ENCODE peak calls at places on chromosomes 5 and 9, in seven cellular contexts. X is RCC 7860; Q is stomach; H is stimulated activated CD4-positive, alpha-beta T cell treated with anti-CD3 and anti-CD28 coated beads, Interleukin-4, amount 100 ng/mL, for 4 hours; R is mesenchymal stem cell; C is lung; L is stimulated activated CD8-positive, alpha-beta memory T cell treated with anti-CD3 and anti-CD28 coated beads, Interleukin-12 subunit alpha, Interleukin-12 subunit beta, amount 100 ng/mL, for 1 hour. D is an unnamed sample.

GRCh38 chr5:92758552-92758951 is 822.5 kb downstream of the NR2F1-AS1 start:
- DNase-seq in X (no peak), Q (no peak), H (no peak), R (peak), C (no peak), L (no peak), D (no peak)

GRCh38 chr9:37679649-37680402 is 29.1 kb downstream of the FRMPD1 start:
- DNase-seq in X (no peak), Q (no peak), H (no peak), R (no peak), C (no peak), L (no peak), D (no peak)

GRCh38 chr5:160242140-160242539 is 12.8 kb downstream of the FABP6 start:
- DNase-seq in X (no peak), Q (no peak), H (no peak), R (no peak), C (no peak), L (no peak), D (no peak)

GRCh38 chr9:129489838-129490582 is 130.9 kb downstream of the C9orf50 start:
- DNase-seq in X (peak), Q (no peak), H (peak), R (peak), C (no peak), L (no peak), D (no peak)

GRCh38 chr5:59923465-59923864 is 29.9 kb upstream of the PDE4D start:
- DNase-seq in X (no peak), Q (no peak), H (no peak), R (peak), C (no peak), L (no peak), D (no peak)

GRCh38 chr5:143187495-143187894 is 216.0 kb downstream of the NR3C1 start:
- DNase-seq in X (no peak), Q (no peak), H (no peak), R (no peak), C (no peak), L (no peak), D (no peak)

GRCh38 chr9:22103650-22104575 is 94.8 kb upstream of the CDKN2B start:
- DNase-seq in X (no peak), Q (no peak), H (no peak), R (peak), C (no peak), L (no peak), D (peak)

GRCh38 chr5:63262191-63262981 is 683.8 kb downstream of the LRRC70 start:
- DNase-seq in X (peak), Q (no peak), H (no peak), R (peak), C (no peak), L (no peak), D (peak)

GRCh38 chr9:69554945-69555344 is 117.2 kb downstream of the APBA1 start:
- DNase-seq in X (peak), Q (no peak), H (no peak), R (peak), C (no peak), L (no peak), D (peak)

D was measured in epithelial cell of proximal tubule.